ENCODE peak calls at places on chromosomes 12 and 14, in seven cellular contexts. B is neural progenitor cell, J is tibial artery, T is endodermal cell, O is fibroblast of lung, N is breast epithelium, K is esophagus squamous epithelium. V is an unnamed sample. For H3K4me1, the result is how much of the 10 kb centered on the place peaks cover.

GRCh38 chr12:64083285-64084210 is 138.5 kb downstream of the KICS2 start:
- DNase-seq in B (no peak), J (peak), T (no peak), O (peak), N (peak), K (peak), V (peak)

GRCh38 chr12:120376009-120376408 is 7.0 kb upstream of the MSI1 start:
- DNase-seq in B (no peak), J (no peak), T (no peak), O (no peak), N (no peak), K (no peak), V (no peak)

GRCh38 chr14:64423987-64424386 is 35.8 kb downstream of the MTHFD1 start:
- DNase-seq in B (no peak), J (no peak), T (no peak), O (peak), N (no peak), K (no peak), V (no peak)

GRCh38 chr12:117005417-117006046 is 93.7 kb downstream of the TESC start:
- DNase-seq in B (no peak), J (no peak), T (no peak), O (no peak), N (no peak), K (no peak), V (no peak)

GRCh38 chr12:87982208-87982607 is 47.0 kb downstream of the C12orf50 start:
- DNase-seq in B (no peak), J (no peak), T (no peak), O (peak), N (no peak), K (no peak), V (no peak)

GRCh38 chr12:81329088-81329487 is 251.2 kb downstream of the ACSS3 start:
- DNase-seq in B (peak), J (no peak), T (peak), O (peak), N (no peak), K (no peak), V (no peak)

GRCh38 chr12:122079038-122079531 is 529 bp downstream of the MLXIP start:
- DNase-seq in B (peak), J (peak), T (peak), O (no peak), N (no peak), K (no peak), V (peak)

GRCh38 chr14:100422556-100423420 is 99.6 kb downstream of the SLC25A47 start:
- DNase-seq in B (no peak), J (no peak), T (no peak), O (peak), N (no peak), K (no peak), V (no peak)

GRCh38 chr12:29589271-29589670 is 91.8 kb upstream of the OVCH1 start:
- DNase-seq in B (no peak), J (no peak), T (no peak), O (peak), N (no peak), K (no peak), V (no peak)

GRCh38 chr12:90390947-90391346 is 564.0 kb downstream of the CCER1 start:
- DNase-seq in B (no peak), J (no peak), T (no peak), O (no peak), N (no peak), K (no peak), V (no peak)

GRCh38 chr14:80403036-80403435 is 191.7 kb upstream of the DIO2 start:
- DNase-seq in B (no peak), J (no peak), T (no peak), O (peak), N (no peak), K (no peak), V (no peak)

GRCh38 chr12:110906985-110907384 is 13.4 kb downstream of the MYL2 start:
- DNase-seq in B (no peak), J (no peak), T (no peak), O (peak), N (no peak), K (no peak), V (no peak)

GRCh38 chr14:90740946-90741681 is 75.1 kb downstream of the TTC7B start:
- DNase-seq in B (no peak), J (no peak), T (no peak), O (no peak), N (no peak), K (no peak), V (no peak)

GRCh38 chr12:10167588-10167987 is 4.3 kb downstream of the OLR1 start:
- DNase-seq in B (no peak), J (no peak), T (no peak), O (no peak), N (no peak), K (no peak), V (no peak)

GRCh38 chr12:117042171-117042809 is 56.9 kb downstream of the TESC start:
- DNase-seq in B (no peak), J (no peak), T (peak), O (peak), N (no peak), K (no peak), V (no peak)

GRCh38 chr14:26820101-26820500 is 222.3 kb upstream of the NOVA1 start:
- DNase-seq in B (no peak), J (no peak), T (no peak), O (peak), N (no peak), K (no peak), V (no peak)

GRCh38 chr14:35689000-35689460 is 120.1 kb downstream of the RALGAPA1 start:
- DNase-seq in B (no peak), J (no peak), T (no peak), O (no peak), N (no peak), K (no peak), V (no peak)

GRCh38 chr14:44404599-44405349 is 102.3 kb downstream of the FSCB start:
- DNase-seq in B (no peak), J (no peak), T (no peak), O (peak), N (no peak), K (no peak), V (no peak)

GRCh38 chr12:93229494-93230310 is 148.0 kb upstream of the NUDT4 start:
- DNase-seq in B (no peak), J (no peak), T (no peak), O (peak), N (no peak), K (no peak), V (no peak)

GRCh38 chr12:70983692-70984091 is 63.2 kb upstream of the PTPRR start:
- DNase-seq in B (peak), J (no peak), T (peak), O (peak), N (no peak), K (no peak), V (no peak)

GRCh38 chr12:2797721-2798418 is 3.1 kb downstream of the FKBP4 start:
- DNase-seq in B (no peak), J (no peak), T (no peak), O (peak), N (no peak), K (no peak), V (no peak)

GRCh38 chr12:29241821-29242591 is 92.9 kb downstream of the FAR2 start:
- DNase-seq in B (peak), J (no peak), T (peak), O (peak), N (peak), K (no peak), V (no peak)

GRCh38 chr14:93994919-93995682 is 2.0 kb upstream of the CCDC197 start:
- DNase-seq in B (no peak), J (peak), T (peak), O (peak), N (peak), K (no peak), V (peak)

GRCh38 chr12:62629971-62630739 is 163.5 kb downstream of the MON2 start:
- DNase-seq in B (no peak), J (no peak), T (peak), O (no peak), N (no peak), K (no peak), V (no peak)

GRCh38 chr12:57518920-57519757 is 1.2 kb downstream of the DDIT3 start:
- DNase-seq in B (no peak), J (peak), T (no peak), O (peak), N (peak), K (no peak), V (peak)

GRCh38 chr14:61585598-61586538 is 109.4 kb upstream of the HIF1A start:
- DNase-seq in B (no peak), J (peak), T (peak), O (peak), N (no peak), K (no peak), V (peak)

GRCh38 chr12:128140551-128140950 is 126.4 kb upstream of the TMEM132C start:
- DNase-seq in B (no peak), J (no peak), T (no peak), O (no peak), N (no peak), K (no peak), V (no peak)

GRCh38 chr12:109192358-109192757 is 76.0 kb downstream of the ACACB start:
- DNase-seq in B (no peak), J (no peak), T (peak), O (peak), N (no peak), K (no peak), V (no peak)

GRCh38 chr14:95841680-95842079 is 35.0 kb upstream of the TUNAR start:
- DNase-seq in B (no peak), J (no peak), T (no peak), O (no peak), N (no peak), K (no peak), V (no peak)

GRCh38 chr14:85856430-85856829 is 326.5 kb downstream of the FLRT2 start:
- DNase-seq in B (no peak), J (no peak), T (no peak), O (no peak), N (no peak), K (no peak), V (no peak)

GRCh38 chr12:66446276-66446675 is 144.0 kb downstream of the HELB start:
- DNase-seq in B (no peak), J (no peak), T (no peak), O (no peak), N (no peak), K (no peak), V (no peak)

GRCh38 chr14:24179961-24180726 is 8.3 kb downstream of the REC8 start:
- DNase-seq in B (no peak), J (no peak), T (no peak), O (peak), N (no peak), K (no peak), V (no peak)

GRCh38 chr14:77236814-77237213 is 34.2 kb downstream of the NGB start:
- DNase-seq in B (no peak), J (no peak), T (no peak), O (no peak), N (no peak), K (no peak), V (no peak)

GRCh38 chr12:46983393-46983793 is 96.0 kb upstream of the PCED1B start:
- DNase-seq in B (no peak), J (no peak), T (no peak), O (no peak), N (no peak), K (no peak), V (no peak)

DNA sequence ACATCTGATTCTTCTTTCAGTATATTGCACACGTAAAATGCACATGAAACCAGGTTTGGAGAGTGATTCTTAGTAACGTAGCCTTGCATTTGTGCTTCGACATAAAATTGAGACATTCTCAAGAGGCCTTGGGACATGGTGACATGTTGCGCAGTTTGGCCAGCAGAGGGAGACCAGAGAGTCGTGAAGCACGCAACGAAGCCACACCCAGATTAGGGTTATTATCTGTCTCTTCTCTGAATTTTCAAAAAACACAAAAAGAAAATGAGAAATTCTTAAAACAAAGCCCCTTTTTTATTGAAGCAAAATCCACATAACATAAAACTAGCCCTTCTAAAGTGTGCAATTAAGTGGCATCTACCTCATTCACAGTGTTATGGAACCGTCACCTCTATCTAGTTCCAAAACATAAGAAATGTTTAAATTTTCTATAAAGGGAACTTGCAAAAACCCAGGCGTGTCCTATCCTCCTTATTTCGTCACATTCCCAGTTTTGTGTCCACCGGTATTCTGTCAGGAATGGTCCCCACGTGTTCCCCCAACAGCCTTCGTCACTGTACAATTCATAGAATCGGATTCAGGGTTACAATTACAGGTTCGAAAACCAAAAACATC is 108.8 kb upstream of the ATF7IP start:
- DNase-seq in B (peak), J (peak), T (peak), O (peak), N (peak), K (peak), V (peak)
- H3K4me3 ChIP-seq in B (no peak), J (no peak), T (peak), O (no peak), N (no peak), K (no peak), V (peak)

GRCh38 chr12:59084758-59085383 is 164.6 kb upstream of the LRIG3 start:
- DNase-seq in B (peak), J (no peak), T (peak), O (peak), N (peak), K (no peak), V (peak)
- TF ChIP-seq CTCF in B (no peak), J (no peak), T (no peak), O (peak), N (no peak), K (no peak), V (no peak)

GRCh38 chr12:132208153-132208823 is 64.0 kb downstream of the NOC4L start:
- DNase-seq in B (no peak), J (peak), T (no peak), O (no peak), N (no peak), K (no peak), V (no peak)
- H3K4me1 ChIP-seq in B (under half), J (under half), T (under half), O (under half), N (under half), K (under half), V (under half)

DNA sequence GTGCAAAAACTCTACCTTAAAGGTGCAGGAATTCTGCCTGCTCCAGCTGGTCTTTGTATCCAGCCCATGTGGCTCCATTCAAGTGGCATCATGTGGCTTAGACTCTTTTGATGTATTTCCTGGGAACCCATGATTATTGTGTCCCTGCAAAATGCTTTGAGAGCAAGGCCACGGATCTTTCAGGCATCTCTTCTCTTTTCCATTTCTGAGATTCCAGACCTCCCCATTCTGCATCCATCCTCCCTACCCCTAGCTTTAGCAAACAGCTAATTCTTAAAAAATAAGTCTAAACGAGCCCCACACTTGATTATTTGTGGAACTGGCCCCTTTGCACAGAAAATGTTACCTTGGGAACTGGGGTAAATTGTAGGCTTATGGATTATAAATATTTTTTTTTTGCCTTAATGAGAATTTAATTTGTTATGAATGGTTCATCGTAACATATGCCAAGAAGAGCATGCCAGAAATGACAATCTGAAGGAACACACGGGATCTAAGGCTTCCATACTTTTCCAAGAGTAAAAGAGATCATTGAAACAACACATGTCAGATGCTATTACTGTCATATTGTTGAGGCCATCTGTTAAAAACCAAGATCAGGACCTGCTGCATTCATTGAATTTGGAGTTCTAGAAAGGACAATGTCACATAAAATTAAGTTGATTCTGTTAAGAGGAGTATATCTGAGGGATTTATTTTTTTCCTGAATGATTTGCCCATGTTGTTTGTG is 144.6 kb downstream of the TPH2 start:
- DNase-seq in B (peak), J (no peak), T (no peak), O (no peak), N (no peak), K (no peak), V (no peak)
- H3K4me3 ChIP-seq in B (no peak), J (no peak), T (no peak), O (no peak), N (no peak), K (no peak), V (no peak)

DNA sequence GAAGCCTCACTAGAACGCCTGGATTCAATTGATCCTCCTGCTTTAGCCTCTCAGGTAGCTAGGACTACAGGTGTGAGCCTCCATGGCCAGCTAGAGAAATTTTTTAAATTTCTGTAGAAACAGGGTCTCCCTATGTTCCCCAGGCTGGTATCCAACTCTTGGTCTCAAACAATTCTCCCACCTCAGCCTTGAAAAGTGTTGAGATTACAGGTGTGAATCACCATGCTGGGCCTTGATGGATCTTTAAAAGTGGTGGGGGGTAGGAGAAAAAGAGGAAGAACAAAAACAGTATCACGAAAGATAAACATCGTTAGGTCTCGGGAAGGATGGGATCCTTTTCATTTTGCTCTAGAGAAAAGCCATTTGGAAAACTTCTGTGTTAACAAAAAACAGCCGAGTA is 4.5 kb downstream of the GYS2 start:
- DNase-seq in B (no peak), J (no peak), T (peak), O (no peak), N (no peak), K (no peak), V (no peak)
- TF ChIP-seq CTCF in B (no peak), J (no peak), T (no peak), O (no peak), N (no peak), K (no peak), V (no peak)

GRCh38 chr12:124006582-124007170 is 33.7 kb downstream of the ZNF664 start:
- DNase-seq in B (no peak), J (no peak), T (no peak), O (no peak), N (no peak), K (no peak), V (no peak)

GRCh38 chr12:124002654-124003053 is 29.6 kb downstream of the ZNF664 start:
- DNase-seq in B (no peak), J (no peak), T (no peak), O (no peak), N (no peak), K (no peak), V (no peak)

GRCh38 chr12:124005736-124006581 is 32.9 kb downstream of the ZNF664 start:
- DNase-seq in B (no peak), J (no peak), T (no peak), O (no peak), N (no peak), K (no peak), V (no peak)

GRCh38 chr12:124002021-124002640 is 29.1 kb downstream of the ZNF664 start:
- DNase-seq in B (no peak), J (no peak), T (no peak), O (peak), N (no peak), K (no peak), V (no peak)

DNA sequence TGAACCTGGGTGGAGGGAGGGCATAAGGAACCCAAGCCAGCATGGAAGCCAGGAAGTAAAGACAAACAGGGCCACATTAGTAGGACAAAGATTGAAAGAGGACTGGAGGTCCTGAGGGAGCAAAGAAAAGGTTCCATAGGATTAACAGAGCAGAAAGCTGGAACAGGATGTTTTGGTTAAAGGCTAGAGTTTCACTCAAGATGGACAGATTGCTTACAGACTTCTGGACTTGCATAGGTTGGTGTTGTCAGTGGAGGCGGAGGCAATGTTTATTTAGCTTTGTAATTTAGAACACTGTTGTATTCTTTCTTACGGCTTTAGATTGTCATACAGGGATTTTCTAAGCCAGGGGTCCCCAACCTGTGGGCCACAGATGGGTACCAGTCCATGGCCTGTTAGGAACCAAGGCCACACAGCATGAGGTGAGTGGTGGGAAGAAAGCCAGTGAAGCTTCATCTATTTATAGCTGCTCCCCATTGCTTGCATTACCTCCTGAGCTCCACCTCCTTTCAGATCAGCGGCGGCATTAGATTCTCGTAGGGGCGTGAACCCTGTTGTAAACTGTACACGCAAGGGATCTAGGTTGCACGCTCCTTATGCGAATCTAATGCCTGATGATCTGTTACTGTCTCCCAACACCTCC is 31.3 kb downstream of the ZNF664 start:
- DNase-seq in B (no peak), J (no peak), T (no peak), O (no peak), N (no peak), K (no peak), V (no peak)
- H3K4me1 ChIP-seq in B (under half), J (under half), T (under half), O (under half), N (under half), K (under half), V (under half)

DNA sequence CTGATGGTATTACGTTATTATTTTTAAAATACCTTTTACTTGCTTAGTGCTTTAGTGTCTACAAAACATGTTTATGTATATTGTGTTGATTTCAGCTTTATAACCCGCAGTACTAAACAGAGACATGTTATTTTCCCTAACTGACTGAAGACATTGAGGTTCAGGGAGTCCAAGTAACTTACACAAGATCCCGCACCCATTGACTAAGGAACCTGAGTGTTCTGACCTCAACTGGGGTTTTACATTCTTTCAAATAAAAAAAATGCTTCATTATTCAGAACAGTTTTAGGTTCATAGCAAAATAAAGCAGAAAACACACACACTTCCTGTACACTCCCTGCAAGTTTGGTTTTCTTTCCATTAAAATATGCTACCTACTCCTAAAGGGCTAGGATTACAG is 60.4 kb upstream of the METAP2 start:
- DNase-seq in B (no peak), J (no peak), T (no peak), O (peak), N (no peak), K (no peak), V (no peak)
- H3K4me3 ChIP-seq in B (no peak), J (no peak), T (no peak), O (no peak), N (no peak), K (no peak), V (no peak)

V was measured in psoas muscle.